ENCODE peak calls at places on chromosomes 12 and 14, in nine cellular contexts. J is H9, O is mucosa of descending colon, W is GM10248, K is right atrium auricular region, B is ascending aorta, Z is breast epithelium, I is HFFc6, G is RWPE2. Q is an unnamed sample.
A peak's percentile ranks its signal among the peaks of the same experiment; 100 is the strongest.

GRCh38 chr12:114408415-114408814 is 2.5 kb upstream of the TBX5 start:
- DNase-seq in G (no peak), J (no peak), I (no peak), Z (no peak), W (no peak), O (no peak), K (no peak), B (no peak), Q (no peak)

GRCh38 chr12:126582231-126582630 is 1517.0 kb downstream of the AACS start:
- DNase-seq in I (no peak), G (no peak), O (no peak), B (no peak), J (no peak), Z (no peak), W (no peak), K (no peak), Q (no peak)

GRCh38 chr12:105120551-105120950 is 13.0 kb downstream of the WASHC4 start:
- DNase-seq in O (no peak), G (no peak), Z (no peak), K (no peak), I (no peak), W (no peak), J (no peak), B (no peak), Q (no peak)

GRCh38 chr14:102418853-102419240 is 56.1 kb downstream of the TECPR2 start:
- DNase-seq in I (no peak), Z (no peak), W (no peak), K (no peak), J (no peak), B (no peak), O (no peak), G (no peak), Q (no peak)

GRCh38 chr14:69924181-69924580 is 45.0 kb downstream of the SMOC1 start:
- DNase-seq in I (no peak), Z (no peak), G (no peak), W (no peak), O (no peak), J (no peak), B (no peak), K (no peak), Q (no peak)

GRCh38 chr12:32240210-32240609 is 133.6 kb downstream of the BICD1 start:
- DNase-seq in W (no peak), Z (no peak), K (no peak), O (no peak), I (no peak), B (no peak), G (no peak), J (no peak), Q (no peak)

GRCh38 chr14:31127690-31128089 is 79.9 kb downstream of the HECTD1 start:
- DNase-seq in Z (no peak), O (no peak), I (no peak), K (no peak), J (no peak), W (peak; percentile 44), B (no peak), G (no peak), Q (no peak)

GRCh38 chr12:116672842-116673516 is 64.9 kb downstream of the SPRING1 start:
- DNase-seq in J (no peak), G (no peak), W (peak; percentile 39), B (no peak), Z (no peak), I (no peak), O (no peak), K (no peak), Q (no peak)

GRCh38 chr12:50933459-50934124 is 18.8 kb upstream of the HIGD1C start:
- DNase-seq in K (no peak), J (no peak), I (no peak), B (no peak), G (no peak), W (no peak), Z (no peak), O (no peak), Q (no peak)

GRCh38 chr14:24307575-24308341 is at the start of gene CIDEB:
- DNase-seq in W (peak; percentile 74), G (no peak), K (no peak), B (no peak), O (no peak), J (peak; percentile 68), I (peak; percentile 47), Z (no peak), Q (no peak)

GRCh38 chr12:117850048-117850447 is 118.7 kb downstream of the KSR2 start:
- DNase-seq in G (no peak), O (no peak), Z (no peak), I (peak; percentile 38), K (no peak), W (peak; percentile 55), J (peak; percentile 85), B (no peak), Q (no peak)

GRCh38 chr12:45122776-45123380 is 72.0 kb upstream of the DBX2 start:
- DNase-seq in K (no peak), J (no peak), W (no peak), B (no peak), Z (no peak), O (no peak), G (no peak), I (peak; percentile 7), Q (no peak)

GRCh38 chr12:79223210-79223609 is 358.6 kb downstream of the SYT1 start:
- DNase-seq in G (no peak), W (no peak), K (no peak), B (no peak), O (no peak), J (no peak), Z (no peak), I (no peak), Q (no peak)

GRCh38 chr12:66960704-66961690 is 282.1 kb upstream of the GRIP1 start:
- DNase-seq in I (no peak), G (no peak), O (no peak), W (no peak), B (no peak), K (no peak), Z (no peak), J (no peak), Q (no peak)

GRCh38 chr12:122790393-122791075 is 16.2 kb downstream of the CCDC62 start:
- DNase-seq in I (peak; percentile 43), W (no peak), B (no peak), Z (no peak), J (peak; percentile 54), K (no peak), G (no peak), O (no peak), Q (no peak)

GRCh38 chr12:53499261-53500118 is at the start of gene MAP3K12:
- DNase-seq in O (peak; percentile 87), K (no peak), G (no peak), I (peak; percentile 44), Z (peak; percentile 62), J (peak; percentile 84), W (peak; percentile 58), B (peak; percentile 83), Q (no peak)

GRCh38 chr14:75939200-75939599 is 42.6 kb downstream of the TGFB3 start:
- DNase-seq in O (no peak), K (no peak), G (no peak), I (no peak), B (no peak), Z (no peak), W (no peak), J (no peak), Q (no peak)

GRCh38 chr14:92552066-92552465 is 38.5 kb downstream of the RIN3 start:
- DNase-seq in O (no peak), G (no peak), I (no peak), K (no peak), Z (no peak), B (no peak), J (no peak), W (no peak), Q (no peak)

GRCh38 chr14:92546347-92547053 is 32.9 kb downstream of the RIN3 start:
- DNase-seq in Z (no peak), I (peak; percentile 21), G (no peak), K (no peak), O (no peak), B (no peak), J (no peak), W (no peak), Q (no peak)

GRCh38 chr14:92551066-92551841 is 37.7 kb downstream of the RIN3 start:
- DNase-seq in J (no peak), O (no peak), I (no peak), G (no peak), K (no peak), B (no peak), Z (no peak), W (peak; percentile 66), Q (no peak)

GRCh38 chr14:92549096-92549852 is 35.7 kb downstream of the RIN3 start:
- DNase-seq in O (no peak), G (no peak), W (no peak), B (no peak), I (no peak), Z (no peak), J (no peak), K (no peak), Q (no peak)

DNA sequence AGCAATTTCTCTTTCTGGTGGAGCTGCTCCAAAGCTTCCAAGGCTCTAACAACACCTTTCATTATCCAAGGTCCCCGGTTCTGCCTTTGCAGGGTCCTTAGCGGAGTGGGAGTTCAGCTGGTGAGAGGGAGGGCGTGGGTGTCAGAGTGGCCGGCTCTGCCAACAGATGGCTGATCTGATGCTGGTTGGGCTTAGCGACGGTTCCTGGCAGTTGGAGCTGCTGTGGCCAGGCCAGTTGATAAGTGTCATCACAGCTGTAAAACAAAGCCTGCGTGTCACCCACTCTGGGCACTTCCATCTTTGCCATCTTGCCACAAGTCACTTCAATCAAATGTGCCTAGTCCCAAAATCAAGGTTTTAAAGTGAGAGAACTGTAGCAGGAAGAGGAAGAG is 36.3 kb downstream of the RIN3 start:
- DNase-seq in J (no peak), I (peak; percentile 45), G (no peak), Z (no peak), O (no peak), W (no peak), K (no peak), B (peak; percentile 88), Q (no peak)
- TF ChIP-seq CTCF in J (no peak), I (no peak), G (no peak), Z (no peak), O (no peak), W (no peak), K (no peak), B (no peak), Q (no peak)

GRCh38 chr14:94543450-94544123 is 17.7 kb upstream of the SERPINA4 start:
- DNase-seq in Z (no peak), K (peak; percentile 53), B (peak; percentile 54), J (peak; percentile 41), I (no peak), G (no peak), O (no peak), W (no peak), Q (peak; percentile 60)
- TF ChIP-seq CTCF in Z (no peak), K (no peak), B (no peak), J (no peak), I (no peak), G (no peak), O (no peak), W (no peak), Q (peak; percentile 10)

GRCh38 chr14:56120091-56120632 is 2.0 kb downstream of the PELI2 start:
- DNase-seq in K (no peak), B (no peak), O (no peak), J (no peak), Z (no peak), W (no peak), I (peak; percentile 19), G (no peak), Q (no peak)
- TF ChIP-seq CTCF in K (no peak), B (no peak), O (no peak), J (no peak), Z (no peak), W (no peak), I (no peak), G (no peak), Q (peak; percentile 28)

GRCh38 chr14:95173518-95173917 is 16.2 kb upstream of the DICER1 start:
- DNase-seq in B (no peak), O (no peak), I (no peak), G (no peak), W (no peak), K (no peak), J (no peak), Z (no peak), Q (no peak)

GRCh38 chr14:95174184-95174804 is 17.0 kb upstream of the DICER1 start:
- DNase-seq in B (no peak), K (no peak), O (no peak), J (no peak), Z (no peak), W (no peak), G (no peak), I (no peak), Q (no peak)
- TF ChIP-seq CTCF in B (no peak), K (peak; percentile 46), O (no peak), J (no peak), Z (no peak), W (no peak), G (peak; percentile 54), I (peak; percentile 41), Q (peak; percentile 78)